ENCODE peak calls at places on chromosomes 2 and 18, in eight cellular contexts. B is stomach, K is DND-41, Y is heart left ventricle, C is PC-3, S is uterus, O is fibroblast of lung, A is esophagus muscularis mucosa. D is an unnamed sample.

GRCh38 chr2:25954199-25954752 is 28.0 kb downstream of the KIF3C start:
- DNase-seq in B (no peak), K (no peak), Y (no peak), C (no peak), S (no peak), O (no peak), A (no peak), D (no peak)

GRCh38 chr2:227219312-227220105 is 55.1 kb downstream of the COL4A3 start:
- DNase-seq in B (no peak), K (no peak), Y (no peak), C (peak; percentile 59), S (no peak), O (no peak), A (no peak), D (no peak)

GRCh38 chr2:26292646-26293045 is 47.9 kb downstream of the HADHB start:
- DNase-seq in B (no peak), K (no peak), Y (no peak), C (peak; percentile 77), S (peak; percentile 53), O (peak; percentile 56), A (no peak), D (peak; percentile 62)

GRCh38 chr2:127155901-127156300 is 48.9 kb upstream of the BIN1 start:
- DNase-seq in B (no peak), K (no peak), Y (peak; percentile 52), C (no peak), S (peak; percentile 83), O (peak; percentile 49), A (no peak), D (peak; percentile 26)

GRCh38 chr2:118269408-118270051 is 181.3 kb downstream of the INSIG2 start:
- DNase-seq in B (no peak), K (no peak), Y (no peak), C (peak; percentile 60), S (no peak), O (no peak), A (peak; percentile 83), D (no peak)

GRCh38 chr2:223735659-223736244 is 101.6 kb downstream of the AP1S3 start:
- DNase-seq in B (no peak), K (no peak), Y (no peak), C (peak; percentile 83), S (no peak), O (peak; percentile 91), A (no peak), D (peak; percentile 96)

GRCh38 chr2:168246483-168247340 is 683 bp downstream of the STK39 start:
- DNase-seq in B (peak; percentile 87), K (peak; percentile 77), Y (peak; percentile 82), C (peak; percentile 54), S (peak; percentile 57), O (peak; percentile 74), A (peak; percentile 91), D (peak; percentile 64)

GRCh38 chr2:104890092-104890393 is 36.1 kb downstream of the POU3F3 start:
- DNase-seq in B (no peak), K (no peak), Y (no peak), C (no peak), S (no peak), O (no peak), A (no peak), D (no peak)

GRCh38 chr2:206160807-206161179 is 1.1 kb downstream of the EEF1B2 start:
- DNase-seq in B (no peak), K (no peak), Y (no peak), C (no peak), S (no peak), O (no peak), A (no peak), D (no peak)

GRCh38 chr2:45777996-45778719 is 126.7 kb downstream of the PRKCE start:
- DNase-seq in B (no peak), K (no peak), Y (no peak), C (peak; percentile 43), S (no peak), O (no peak), A (no peak), D (no peak)

GRCh38 chr2:101150306-101151140 is 659 bp downstream of the TBC1D8 start:
- DNase-seq in B (peak; percentile 57), K (peak; percentile 15), Y (peak; percentile 49), C (peak; percentile 22), S (peak; percentile 43), O (peak; percentile 3), A (no peak), D (no peak)

GRCh38 chr2:190540048-190540447 is 5.5 kb upstream of the NEMP2 start:
- DNase-seq in B (no peak), K (no peak), Y (no peak), C (no peak), S (no peak), O (no peak), A (no peak), D (no peak)

GRCh38 chr18:7617738-7618422 is 50.8 kb downstream of the PTPRM start:
- DNase-seq in B (peak; percentile 78), K (no peak), Y (peak; percentile 61), C (no peak), S (peak; percentile 37), O (peak; percentile 97), A (peak; percentile 92), D (peak; percentile 70)

GRCh38 chr18:56257215-56257614 is 381.2 kb downstream of the TXNL1 start:
- DNase-seq in B (no peak), K (no peak), Y (no peak), C (peak; percentile 55), S (no peak), O (peak; percentile 98), A (no peak), D (peak; percentile 96)

GRCh38 chr18:50286391-50287027 is 983 bp downstream of the CXXC1 start:
- DNase-seq in B (no peak), K (peak; percentile 26), Y (peak; percentile 36), C (peak; percentile 33), S (no peak), O (peak; percentile 43), A (no peak), D (peak; percentile 29)

GRCh38 chr2:100178085-100178788 is 35.8 kb upstream of the AFF3 start:
- DNase-seq in B (peak; percentile 51), K (peak; percentile 21), Y (no peak), C (peak; percentile 90), S (no peak), O (peak; percentile 59), A (peak; percentile 77), D (peak; percentile 38)

DNA sequence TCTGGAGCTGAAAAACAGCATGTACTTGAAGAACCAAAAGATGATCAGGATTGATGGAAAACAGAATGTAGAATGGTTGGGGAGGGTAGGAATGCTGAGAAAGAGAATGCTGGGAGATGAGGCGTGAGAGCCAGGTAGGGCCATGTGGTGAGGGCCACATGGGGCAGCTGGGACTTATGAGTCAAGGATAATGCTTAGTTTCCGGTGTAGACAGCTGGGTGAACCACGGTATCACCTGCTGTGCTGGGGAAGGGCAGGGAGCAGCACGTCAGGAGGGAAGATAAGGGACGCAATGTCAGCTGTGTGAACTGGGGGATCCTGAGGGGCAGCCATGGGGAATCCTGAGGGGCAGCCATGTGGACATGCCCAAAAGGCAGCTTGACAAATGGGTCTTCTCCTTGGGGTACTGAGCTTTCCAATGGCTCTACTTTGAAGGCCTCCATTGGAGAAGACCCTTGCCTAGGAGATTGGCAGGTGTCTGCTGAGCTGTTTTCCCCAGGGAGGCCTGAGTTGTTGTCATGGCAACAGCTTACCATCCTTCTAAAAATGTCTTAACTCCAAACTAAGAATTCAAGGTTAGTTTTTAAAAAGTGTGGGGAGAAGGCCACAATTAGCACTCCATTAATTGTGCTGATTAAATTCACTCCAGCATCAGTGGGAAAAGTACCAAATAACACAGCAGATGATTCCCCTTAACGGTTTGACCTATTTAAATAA is 51.1 kb downstream of the MTHFD2 start:
- DNase-seq in B (no peak), K (no peak), Y (no peak), C (no peak), S (no peak), O (no peak), A (no peak), D (no peak)
- TF ChIP-seq CTCF in B (no peak), K (no peak), Y (no peak), C (no peak), S (no peak), O (no peak), A (no peak), D (no peak)

GRCh38 chr2:46846454-46846990 is 69.1 kb downstream of the MCFD2 start:
- DNase-seq in B (no peak), K (no peak), Y (no peak), C (no peak), S (no peak), O (no peak), A (no peak), D (no peak)
- H3K4me1 ChIP-seq in B (peaks cover 54% of the 10 kb centered on the region), K (no peaks in the 10 kb centered on the region), Y (peaks cover 53% of the 10 kb centered on the region), C (peaks cover 56% of the 10 kb centered on the region), S (peaks cover 36% of the 10 kb centered on the region), O (peaks cover 43% of the 10 kb centered on the region), A (peaks cover 79% of the 10 kb centered on the region), D (peaks cover 50% of the 10 kb centered on the region)

GRCh38 chr2:12047761-12048160 is 301.3 kb downstream of the LPIN1 start:
- DNase-seq in B (no peak), K (no peak), Y (no peak), C (no peak), S (no peak), O (no peak), A (no peak), D (no peak)

GRCh38 chr2:12045864-12046291 is 299.4 kb downstream of the LPIN1 start:
- DNase-seq in B (no peak), K (no peak), Y (no peak), C (no peak), S (no peak), O (no peak), A (no peak), D (no peak)

GRCh38 chr2:12050381-12050780 is 303.9 kb downstream of the LPIN1 start:
- DNase-seq in B (no peak), K (peak; percentile 28), Y (no peak), C (peak; percentile 90), S (no peak), O (peak; percentile 75), A (no peak), D (peak; percentile 94)

GRCh38 chr2:12046641-12047040 is 300.2 kb downstream of the LPIN1 start:
- DNase-seq in B (no peak), K (no peak), Y (no peak), C (peak; percentile 76), S (no peak), O (peak; percentile 65), A (no peak), D (peak; percentile 50)

DNA sequence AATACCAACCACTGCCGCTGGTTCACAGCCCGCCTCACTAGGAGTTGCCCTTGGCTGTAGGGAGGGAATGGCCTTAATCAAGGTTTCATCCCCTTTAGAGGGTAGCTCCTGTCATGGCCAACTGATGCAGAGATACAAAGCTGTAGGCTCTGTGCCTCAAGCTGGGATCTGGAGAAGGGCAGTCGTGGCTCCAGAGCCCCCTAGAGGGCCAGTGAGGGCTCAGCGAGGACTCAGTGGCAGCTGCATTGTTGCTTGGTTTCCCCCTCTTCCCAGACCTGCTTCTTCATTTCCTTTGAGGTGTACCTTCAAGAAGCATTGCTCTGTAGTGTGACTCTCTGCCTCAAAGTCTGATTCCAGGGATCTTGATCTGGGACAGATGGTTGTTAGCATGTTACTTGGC is 302.1 kb downstream of the LPIN1 start:
- DNase-seq in B (no peak), K (peak; percentile 48), Y (no peak), C (no peak), S (no peak), O (no peak), A (no peak), D (no peak)
- TF ChIP-seq CTCF in B (no peak), K (peak; percentile 55), Y (peak; percentile 9), C (peak; percentile 34), S (no peak), O (no peak), A (no peak), D (peak; percentile 7)

DNA sequence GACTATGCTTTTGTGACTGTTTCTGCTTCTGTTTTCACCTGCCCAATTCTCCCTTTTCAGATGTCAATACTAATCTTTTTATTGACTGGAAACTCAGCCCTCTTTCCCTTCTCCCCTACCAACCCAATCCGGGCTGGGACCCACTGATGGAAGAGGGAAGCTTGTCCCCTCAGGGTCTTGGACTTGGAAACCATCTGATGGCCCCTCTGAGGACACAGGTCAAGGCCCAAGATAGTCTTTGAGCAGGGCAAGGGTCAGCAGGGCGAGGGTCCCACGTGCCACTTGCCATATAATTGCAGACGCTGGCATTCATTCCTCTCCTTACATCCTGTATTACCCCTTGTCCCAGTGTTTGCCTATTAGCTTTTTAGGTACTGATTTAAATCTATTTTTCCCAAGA is 678.2 kb upstream of the FANCL start:
- DNase-seq in B (no peak), K (no peak), Y (no peak), C (no peak), S (no peak), O (no peak), A (no peak), D (no peak)
- H3K4me1 ChIP-seq in B (no peaks in the 10 kb centered on the region), K (no peaks in the 10 kb centered on the region), Y (no peaks in the 10 kb centered on the region), C (no peaks in the 10 kb centered on the region), S (peaks cover 3% of the 10 kb centered on the region), O (no peaks in the 10 kb centered on the region), A (no peaks in the 10 kb centered on the region), D (peaks cover 17% of the 10 kb centered on the region)

D was measured in IMR-90.